ENCODE peak calls at places on chromosome 14, in eight cellular contexts. K is OCI-M1; E is brain pericyte; T is effector memory CD8-positive, alpha-beta T cell; G is activated T-helper 1 cell treated with anti-CD3 and anti-CD28 coated beads, Interleukin-2, amount 50 U/mL, for 16 hours; P is gastrocnemius medialis; H is AG09309; Y is AG09319. W is an unnamed sample.

GRCh38 chr14:26281280-26281998 is 316.4 kb downstream of the NOVA1 start:
- DNase-seq in H (no peak), G (no peak), T (no peak), Y (peak), K (peak), P (no peak), E (no peak), W (no peak)

GRCh38 chr14:74514471-74514932 is 20.9 kb downstream of the ISCA2 start:
- DNase-seq in Y (peak), T (no peak), G (no peak), P (peak), H (peak), K (peak), E (no peak), W (no peak)

GRCh38 chr14:106037380-106037779 is 511.0 kb downstream of the TMEM121 start:
- DNase-seq in Y (no peak), E (no peak), G (no peak), K (no peak), H (no peak), T (no peak), P (no peak), W (no peak)

GRCh38 chr14:60266021-60266937 is 17.3 kb downstream of the PPM1A start:
- DNase-seq in H (no peak), G (no peak), P (no peak), T (no peak), Y (no peak), K (peak), E (no peak), W (no peak)

GRCh38 chr14:86543531-86543930 is 1013.6 kb downstream of the FLRT2 start:
- DNase-seq in Y (peak), T (no peak), H (no peak), E (no peak), G (no peak), P (no peak), K (no peak), W (no peak)

GRCh38 chr14:72644758-72645489 is 249.0 kb downstream of the DPF3 start:
- DNase-seq in H (no peak), K (no peak), E (no peak), P (no peak), G (no peak), Y (no peak), T (no peak), W (no peak)

GRCh38 chr14:86221755-86222154 is 691.8 kb downstream of the FLRT2 start:
- DNase-seq in K (peak), T (no peak), H (no peak), E (no peak), Y (no peak), G (no peak), P (no peak), W (no peak)

GRCh38 chr14:90775441-90775840 is 40.8 kb downstream of the TTC7B start:
- DNase-seq in G (no peak), H (no peak), E (no peak), K (no peak), T (no peak), Y (no peak), P (no peak), W (no peak)

GRCh38 chr14:95355422-95355821 is 35.7 kb upstream of the CLMN start:
- DNase-seq in T (no peak), Y (no peak), G (no peak), H (no peak), E (no peak), K (no peak), P (no peak), W (no peak)

GRCh38 chr14:51929920-51930682 is 59.2 kb upstream of the RTRAF start:
- DNase-seq in K (no peak), P (no peak), Y (no peak), T (no peak), H (no peak), E (no peak), G (no peak), W (no peak)

GRCh38 chr14:101128478-101129450 is 225.2 kb upstream of the RTL1 start:
- DNase-seq in K (no peak), H (no peak), Y (no peak), E (no peak), T (no peak), P (no peak), G (no peak), W (no peak)

GRCh38 chr14:103326078-103326477 is 8.0 kb upstream of the EIF5 start:
- DNase-seq in T (no peak), Y (no peak), E (no peak), P (no peak), H (no peak), K (no peak), G (no peak), W (no peak)

GRCh38 chr14:80135305-80136088 is 75.8 kb downstream of the DIO2 start:
- DNase-seq in K (no peak), T (no peak), H (no peak), G (no peak), P (no peak), E (no peak), Y (no peak), W (no peak)

GRCh38 chr14:68239988-68240387 is 420.4 kb downstream of the RAD51B start:
- DNase-seq in E (no peak), T (no peak), K (no peak), G (no peak), P (no peak), Y (no peak), H (no peak), W (no peak)

GRCh38 chr14:30983858-30984257 is 41.6 kb upstream of the AP4S1 start:
- DNase-seq in H (no peak), Y (no peak), E (no peak), G (no peak), P (no peak), T (no peak), K (no peak), W (no peak)

GRCh38 chr14:67940894-67941455 is 121.4 kb downstream of the RAD51B start:
- DNase-seq in Y (peak), E (peak), G (no peak), P (no peak), T (no peak), H (peak), K (no peak), W (no peak)

GRCh38 chr14:63277784-63278183 is 41.0 kb downstream of the GPHB5 start:
- DNase-seq in H (no peak), K (no peak), P (no peak), Y (no peak), T (no peak), G (no peak), E (no peak), W (no peak)

GRCh38 chr14:104228716-104229620 is 90.6 kb downstream of the KIF26A start:
- DNase-seq in H (no peak), K (no peak), E (no peak), T (no peak), G (no peak), Y (no peak), P (no peak), W (no peak)

GRCh38 chr14:104933721-104934379 is 9.2 kb downstream of the PLD4 start:
- DNase-seq in H (no peak), G (no peak), P (no peak), E (no peak), K (no peak), Y (no peak), T (no peak), W (no peak)

GRCh38 chr14:74216671-74217070 is 22.6 kb upstream of the VSX2 start:
- DNase-seq in H (no peak), K (no peak), Y (no peak), T (no peak), P (no peak), G (no peak), E (no peak), W (no peak)

GRCh38 chr14:79820866-79821535 is 390.3 kb downstream of the DIO2 start:
- DNase-seq in K (no peak), T (no peak), E (no peak), G (no peak), Y (no peak), H (no peak), P (no peak), W (no peak)

GRCh38 chr14:82796081-82796480 is 1262.4 kb upstream of the SEL1L start:
- DNase-seq in Y (no peak), T (no peak), K (no peak), E (no peak), P (no peak), G (no peak), H (no peak), W (no peak)

GRCh38 chr14:76499399-76499798 is 123.5 kb downstream of the ESRRB start:
- DNase-seq in Y (no peak), P (no peak), K (no peak), E (no peak), H (no peak), T (no peak), G (no peak), W (no peak)

GRCh38 chr14:61280526-61281185 is 482 bp downstream of the TMEM30B start:
- DNase-seq in G (peak), P (peak), E (no peak), Y (no peak), K (no peak), H (no peak), T (peak), W (no peak)

GRCh38 chr14:21868442-21869046 is 194.9 kb upstream of the OR4E1 start:
- DNase-seq in T (peak), K (peak), G (peak), E (no peak), P (no peak), H (no peak), Y (no peak), W (peak)